ENCODE peak calls at places on chromosomes 12 and 14, in ten cellular contexts. P is epithelial cell of esophagus, N is NB4, G is fibroblast of lung, J is SK-N-SH, O is pancreas, E is astrocyte, Y is HFF-Myc, Z is IMR-90, L is AG09309. S is an unnamed sample.

GRCh38 chr12:103903979-103904378 is 26.2 kb upstream of the HSP90B1 start:
- DNase-seq in N (no peak), O (no peak), P (no peak), Y (no peak), G (no peak), E (no peak), Z (no peak), L (no peak), J (no peak), S (no peak)

GRCh38 chr14:104287301-104288009 is 149.1 kb downstream of the KIF26A start:
- DNase-seq in P (no peak), G (no peak), Z (no peak), N (no peak), O (no peak), Y (no peak), L (no peak), J (no peak), E (no peak), S (no peak)

GRCh38 chr14:20714593-20715250 is 26.2 kb downstream of the ANG start:
- DNase-seq in Y (no peak), L (peak), E (no peak), N (peak), J (no peak), Z (peak), O (peak), G (peak), P (peak), S (peak)

GRCh38 chr12:128190614-128191013 is 76.4 kb upstream of the TMEM132C start:
- DNase-seq in J (peak), O (no peak), P (no peak), Z (no peak), N (no peak), L (no peak), E (no peak), G (no peak), Y (no peak), S (no peak)

GRCh38 chr14:26286066-26286791 is 311.6 kb downstream of the NOVA1 start:
- DNase-seq in P (no peak), E (peak), Z (peak), L (no peak), G (peak), Y (no peak), J (no peak), N (no peak), O (no peak), S (peak)

GRCh38 chr14:25381498-25381897 is 331.6 kb upstream of the STXBP6 start:
- DNase-seq in O (no peak), Y (no peak), Z (no peak), P (no peak), J (peak), E (no peak), L (no peak), N (peak), G (no peak), S (peak)

GRCh38 chr12:54374555-54375257 is 9.8 kb downstream of the ZNF385A start:
- DNase-seq in E (no peak), J (peak), G (no peak), O (no peak), L (no peak), Y (no peak), N (no peak), P (no peak), Z (no peak), S (no peak)

GRCh38 chr12:98074286-98074685 is 441.1 kb upstream of the TMPO start:
- DNase-seq in O (no peak), N (no peak), Z (no peak), L (no peak), E (no peak), G (no peak), Y (no peak), J (no peak), P (no peak), S (no peak)

GRCh38 chr12:49832836-49833421 is 4.7 kb upstream of the NCKAP5L start:
- DNase-seq in N (no peak), Z (peak), E (peak), P (peak), Y (no peak), J (no peak), O (no peak), L (peak), G (peak), S (peak)

GRCh38 chr12:105825141-105825540 is 313.6 kb downstream of the NUAK1 start:
- DNase-seq in Z (no peak), G (no peak), L (no peak), P (peak), Y (no peak), N (no peak), O (no peak), E (peak), J (no peak), S (no peak)

GRCh38 chr12:111692575-111693210 is 6.8 kb downstream of the ACAD10 start:
- DNase-seq in Y (no peak), N (peak), O (no peak), P (peak), J (no peak), E (no peak), L (no peak), Z (peak), G (no peak), S (peak)

GRCh38 chr14:75208843-75209242 is 32.4 kb upstream of the TMED10 start:
- DNase-seq in O (no peak), E (no peak), L (no peak), N (no peak), P (no peak), J (no peak), Z (no peak), Y (no peak), G (no peak), S (no peak)

GRCh38 chr12:123907726-123908476 is 64.7 kb downstream of the CCDC92 start:
- DNase-seq in L (no peak), J (no peak), E (no peak), Z (no peak), Y (no peak), G (no peak), O (no peak), N (peak), P (peak), S (peak)

GRCh38 chr12:18567787-18568186 is 170.0 kb downstream of the PLCZ1 start:
- DNase-seq in L (no peak), J (no peak), N (no peak), Z (no peak), Y (no peak), P (no peak), G (no peak), O (no peak), E (no peak), S (no peak)

GRCh38 chr14:101876539-101876938 is 87.8 kb upstream of the DYNC1H1 start:
- DNase-seq in J (peak), L (peak), G (peak), N (peak), P (no peak), O (peak), Z (peak), E (no peak), Y (peak), S (peak)

GRCh38 chr12:122830517-122831214 is 4.6 kb upstream of the HIP1R start:
- DNase-seq in Y (peak), Z (peak), P (peak), L (peak), G (peak), N (peak), J (no peak), O (no peak), E (peak), S (peak)

GRCh38 chr14:83257466-83258439 is 1724.1 kb upstream of the SEL1L start:
- DNase-seq in N (peak), G (no peak), O (no peak), Y (no peak), L (no peak), E (no peak), J (no peak), Z (no peak), P (no peak), S (no peak)

GRCh38 chr12:127290251-127290650 is 976.7 kb upstream of the TMEM132C start:
- DNase-seq in O (no peak), N (no peak), Z (no peak), P (no peak), L (no peak), Y (no peak), E (no peak), G (no peak), J (no peak), S (no peak)

GRCh38 chr12:53659011-53659551 is 16.8 kb downstream of the ATP5MC2 start:
- DNase-seq in Z (peak), L (no peak), G (peak), J (no peak), N (no peak), P (peak), O (peak), Y (no peak), E (peak), S (peak)

GRCh38 chr14:58587271-58587670 is 50.5 kb upstream of the DACT1 start:
- DNase-seq in O (no peak), L (peak), J (no peak), Z (peak), Y (no peak), N (no peak), P (no peak), E (peak), G (peak), S (peak)

GRCh38 chr12:4160314-4161040 is 113.1 kb upstream of the CCND2 start:
- DNase-seq in P (no peak), G (no peak), E (no peak), O (no peak), Y (no peak), N (no peak), Z (no peak), J (no peak), L (no peak), S (no peak)

GRCh38 chr12:114166360-114166759 is 200.2 kb upstream of the RBM19 start:
- DNase-seq in P (no peak), E (peak), J (peak), Y (peak), G (peak), L (peak), O (no peak), N (peak), Z (peak), S (peak)

GRCh38 chr12:7497661-7498060 is 5.9 kb downstream of the CD163 start:
- DNase-seq in G (no peak), E (peak), N (no peak), O (no peak), P (no peak), J (no peak), Z (no peak), Y (no peak), L (no peak), S (no peak)

GRCh38 chr14:95562892-95563685 is 28.2 kb downstream of the GLRX5 start:
- DNase-seq in E (peak), J (no peak), G (peak), P (peak), N (no peak), L (no peak), Y (no peak), Z (peak), O (no peak), S (peak)
- H3K4me3 ChIP-seq in E (no peak), J (no peak), G (no peak), P (no peak), N (no peak), L (no peak), Y (no peak), Z (peak), O (no peak), S (no peak)

DNA sequence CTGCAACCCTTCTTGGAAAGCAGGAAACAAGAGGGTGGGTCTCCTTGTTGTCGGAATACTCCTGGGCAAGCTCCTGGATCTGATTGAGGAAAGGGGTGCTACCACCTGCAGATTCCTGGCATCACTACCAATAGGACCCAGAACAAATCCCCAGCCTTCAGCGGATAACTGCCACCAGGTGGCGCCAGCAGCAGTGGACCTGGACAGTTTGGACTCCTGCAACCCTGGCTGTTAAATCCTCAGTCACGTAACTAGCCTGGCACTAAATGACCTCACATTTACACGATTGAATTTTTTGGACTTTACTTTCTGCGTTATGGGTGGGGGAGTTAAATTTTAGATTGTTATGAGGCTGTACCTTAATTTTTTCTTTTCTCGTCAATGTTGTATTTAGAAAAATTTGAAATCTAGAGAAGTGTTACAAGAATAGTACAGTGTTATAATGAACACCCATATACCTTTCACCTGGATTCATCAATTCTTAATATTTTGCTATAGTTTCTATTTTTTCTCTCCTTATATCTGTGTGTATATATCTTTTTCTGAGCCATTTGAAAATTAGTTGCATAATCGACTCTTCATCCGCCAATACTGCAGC is 95.6 kb downstream of the GAS2L3 start:
- DNase-seq in J (peak), Y (peak), O (peak), L (peak), Z (peak), E (peak), P (peak), G (peak), N (peak), S (peak)
- TF ChIP-seq CTCF in J (peak), Y (peak), O (peak), L (peak), Z (peak), E (peak), P (peak), G (peak), N (peak), S (peak)

GRCh38 chr14:61586539-61587396 is 108.5 kb upstream of the HIF1A start:
- DNase-seq in E (peak), O (no peak), Y (no peak), G (peak), L (no peak), N (no peak), J (no peak), P (peak), Z (peak), S (peak)

GRCh38 chr14:61587397-61587713 is 108.0 kb upstream of the HIF1A start:
- DNase-seq in P (no peak), G (no peak), N (no peak), J (no peak), Y (no peak), O (no peak), Z (no peak), L (no peak), E (no peak), S (no peak)

GRCh38 chr14:61588419-61588901 is 106.9 kb upstream of the HIF1A start:
- DNase-seq in L (no peak), J (no peak), O (peak), E (peak), Z (peak), Y (no peak), P (no peak), N (no peak), G (peak), S (peak)

GRCh38 chr14:61584258-61584657 is 111.1 kb upstream of the HIF1A start:
- DNase-seq in E (peak), N (no peak), O (no peak), L (no peak), G (peak), P (peak), J (no peak), Y (no peak), Z (peak), S (peak)

GRCh38 chr14:61585598-61586538 is 109.4 kb upstream of the HIF1A start:
- DNase-seq in J (no peak), G (peak), L (no peak), Z (peak), E (peak), P (peak), Y (no peak), N (no peak), O (peak), S (peak)
- H3K4me3 ChIP-seq in J (no peak), G (peak), L (no peak), Z (no peak), E (no peak), P (no peak), Y (no peak), N (no peak), O (no peak), S (no peak)

DNA sequence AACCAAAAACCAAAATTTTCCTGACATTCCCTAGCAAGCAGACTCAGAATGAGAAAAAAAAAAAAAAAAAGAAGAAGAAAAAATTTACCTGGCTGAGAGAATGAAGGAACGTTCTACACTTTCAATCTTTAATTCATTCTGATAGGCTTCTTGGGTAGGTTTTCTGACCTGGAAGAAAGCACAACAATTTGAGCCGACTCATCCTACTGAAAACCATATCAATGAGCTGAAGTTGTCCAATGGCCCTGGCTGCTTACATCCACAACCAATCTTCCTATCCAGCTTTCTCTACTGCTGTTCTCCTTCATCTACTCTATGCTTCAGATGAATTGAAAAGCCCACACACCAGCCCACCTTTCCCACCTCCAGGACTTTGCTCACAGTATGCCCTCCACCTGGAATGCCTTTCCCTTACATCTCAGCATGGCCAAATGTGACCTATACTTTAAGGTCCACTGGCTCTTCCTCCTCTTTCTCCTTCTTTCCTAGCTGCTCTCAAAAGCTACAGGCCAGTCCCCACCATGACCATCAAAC is 31.6 kb upstream of the NR2C1 start:
- DNase-seq in Y (no peak), G (no peak), Z (no peak), L (no peak), N (no peak), O (no peak), J (no peak), P (no peak), E (no peak), S (no peak)
- TF ChIP-seq CTCF in Y (no peak), G (no peak), Z (no peak), L (no peak), N (no peak), O (no peak), J (no peak), P (no peak), E (no peak), S (no peak)

GRCh38 chr14:91419451-91419850 is 1.8 kb upstream of the CCDC88C start:
- DNase-seq in L (no peak), Z (no peak), O (no peak), E (no peak), P (no peak), Y (no peak), N (no peak), G (no peak), J (no peak), S (no peak)

GRCh38 chr14:91417134-91417982 is at the start of gene CCDC88C:
- DNase-seq in Y (no peak), G (no peak), P (peak), Z (no peak), J (peak), N (peak), O (peak), L (no peak), E (no peak), S (no peak)

GRCh38 chr14:91418387-91419043 is 895 bp upstream of the CCDC88C start:
- DNase-seq in Z (peak), O (peak), E (no peak), L (no peak), N (peak), G (peak), P (peak), Y (peak), J (peak), S (peak)

GRCh38 chr14:91417983-91418386 is 365 bp upstream of the CCDC88C start:
- DNase-seq in J (peak), N (peak), P (peak), Z (no peak), L (no peak), E (no peak), G (no peak), Y (no peak), O (peak), S (no peak)

DNA sequence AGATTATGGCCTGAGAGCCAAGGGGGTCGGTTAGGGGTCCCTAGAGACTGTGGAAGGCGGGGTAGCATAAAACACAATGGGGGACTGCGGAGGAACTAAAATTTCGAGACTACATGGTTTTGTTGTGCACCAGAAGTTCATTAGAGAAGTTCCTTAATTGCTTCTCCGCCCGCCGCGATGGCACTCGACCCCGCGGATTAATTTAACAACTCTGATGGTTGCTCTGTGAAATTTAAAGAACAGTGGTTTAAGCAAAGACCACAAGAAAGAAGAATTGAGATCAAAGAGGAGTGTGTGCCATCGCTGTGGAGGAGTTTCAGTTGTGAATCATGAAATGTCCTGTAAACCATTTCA is 1.4 kb upstream of the CCDC88C start:
- DNase-seq in O (no peak), P (no peak), G (no peak), Y (no peak), E (no peak), N (no peak), L (no peak), Z (no peak), J (no peak), S (no peak)
- H3K4me3 ChIP-seq in O (no peak), P (no peak), G (no peak), Y (no peak), E (no peak), N (peak), L (peak), Z (no peak), J (no peak), S (no peak)

DNA sequence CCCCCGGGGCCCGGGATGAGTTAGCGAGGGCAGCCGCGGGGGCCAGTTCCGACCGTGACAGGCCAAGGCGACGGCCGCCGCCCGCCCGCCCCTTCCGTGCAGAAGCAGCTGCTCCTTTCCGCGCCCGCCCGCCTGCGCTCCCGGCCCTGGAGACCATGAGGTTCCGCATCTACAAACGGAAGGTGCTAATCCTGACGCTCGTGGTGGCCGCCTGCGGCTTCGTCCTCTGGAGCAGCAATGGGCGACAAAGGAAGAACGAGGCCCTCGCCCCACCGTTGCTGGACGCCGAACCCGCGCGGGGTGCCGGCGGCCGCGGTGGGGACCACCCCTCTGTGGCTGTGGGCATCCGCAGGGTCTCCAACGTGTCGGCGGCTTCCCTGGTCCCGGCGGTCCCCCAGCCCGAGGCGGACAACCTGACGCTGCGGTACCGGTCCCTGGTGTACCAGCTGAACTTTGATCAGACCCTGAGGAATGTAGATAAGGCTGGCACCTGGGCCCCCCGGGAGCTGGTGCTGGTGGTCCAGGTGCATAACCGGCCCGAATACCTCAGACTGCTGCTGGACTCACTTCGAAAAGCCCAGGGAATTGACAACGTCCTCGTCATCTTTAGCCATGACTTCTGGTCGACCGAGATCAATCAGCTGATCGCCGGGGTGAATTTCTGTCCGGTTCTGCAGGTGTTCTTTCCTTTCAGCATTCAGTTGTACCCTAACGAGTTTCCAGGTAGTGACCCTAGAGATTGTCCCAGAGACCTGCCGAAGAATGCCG is 699 bp downstream of the MGAT2 start:
- DNase-seq in G (peak), E (peak), L (no peak), J (peak), Z (peak), O (peak), N (peak), P (no peak), Y (no peak), S (peak)
- TF ChIP-seq CTCF in G (no peak), E (no peak), L (no peak), J (peak), Z (no peak), O (no peak), N (no peak), P (no peak), Y (no peak), S (no peak)

DNA sequence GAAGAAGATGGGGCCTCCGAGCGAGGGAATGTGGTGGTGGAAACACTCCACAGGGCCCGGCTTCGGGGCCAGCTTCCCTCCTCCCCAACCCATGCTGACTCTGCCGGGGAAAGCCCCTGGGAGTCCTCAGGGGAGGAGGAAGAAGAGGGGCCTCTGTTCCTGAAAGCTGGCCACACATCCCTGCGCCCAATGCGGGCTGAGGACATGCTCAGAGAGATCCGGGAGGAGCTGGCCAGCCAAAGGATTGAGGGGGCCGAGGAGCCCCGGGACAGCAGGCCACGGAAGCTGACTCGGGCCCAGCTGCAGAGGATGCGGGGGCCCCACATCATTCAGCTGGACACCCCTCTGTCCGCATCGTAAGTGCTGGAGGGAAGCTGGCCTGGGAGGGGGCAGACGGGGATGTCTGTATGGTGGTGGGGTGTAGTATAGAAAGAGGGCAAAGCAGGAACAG is 14.3 kb downstream of the TNFRSF1A start:
- DNase-seq in L (no peak), Y (no peak), G (no peak), P (no peak), Z (no peak), J (no peak), E (no peak), N (no peak), O (no peak), S (no peak)
- H3K4me3 ChIP-seq in L (no peak), Y (no peak), G (no peak), P (no peak), Z (no peak), J (no peak), E (no peak), N (no peak), O (no peak), S (no peak)

GRCh38 chr14:86575141-86575540 is 1045.2 kb downstream of the FLRT2 start:
- DNase-seq in E (peak), Z (peak), P (no peak), J (peak), Y (no peak), O (no peak), L (no peak), G (no peak), N (no peak), S (peak)
- TF ChIP-seq CTCF in E (no peak), Z (no peak), P (no peak), J (no peak), Y (no peak), O (no peak), L (no peak), G (no peak), N (no peak), S (no peak)

S was measured in fibroblast of pulmonary artery.